ENCODE peak calls at places on chromosomes 12 and 14, in five cellular contexts. I is cardiac muscle cell; O is CD8-positive, alpha-beta T cell; J is HL-60; U is aorta. N is an unnamed sample. For H3K27me3, the result is how much of the 10 kb centered on the place peaks cover.

GRCh38 chr14:59269431-59269830 is 81.0 kb downstream of the DAAM1 start:
- DNase-seq in I (no peak), O (no peak), J (no peak), U (no peak), N (no peak)

GRCh38 chr14:99430491-99430890 is 50.2 kb downstream of the SETD3 start:
- DNase-seq in I (no peak), O (no peak), J (no peak), U (no peak), N (no peak)

GRCh38 chr14:67251573-67252226 is 10.5 kb downstream of the PALS1 start:
- DNase-seq in I (peak), O (no peak), J (no peak), U (no peak), N (no peak)

GRCh38 chr14:97584528-97584927 is 787.3 kb downstream of the VRK1 start:
- DNase-seq in I (no peak), O (no peak), J (no peak), U (no peak), N (no peak)

GRCh38 chr14:24816011-24816928 is 182.3 kb upstream of the GZMB start:
- DNase-seq in I (peak), O (no peak), J (no peak), U (no peak), N (no peak)

GRCh38 chr12:9076733-9077575 is 38.8 kb downstream of the A2M start:
- DNase-seq in I (no peak), O (no peak), J (no peak), U (no peak), N (no peak)

GRCh38 chr14:95756751-95757150 is 42.8 kb upstream of the TCL1A start:
- DNase-seq in I (no peak), O (no peak), J (no peak), U (no peak), N (no peak)

GRCh38 chr12:127125607-127126259 is 1141.2 kb upstream of the TMEM132C start:
- DNase-seq in I (peak), O (no peak), J (no peak), U (no peak), N (no peak)

GRCh38 chr12:69994593-69995222 is 169.7 kb downstream of the MYRFL start:
- DNase-seq in I (peak), O (no peak), J (no peak), U (no peak), N (no peak)

GRCh38 chr14:104686624-104687517 is 2.5 kb upstream of the INF2 start:
- DNase-seq in I (no peak), O (no peak), J (no peak), U (no peak), N (peak)

GRCh38 chr14:93638790-93639189 is 149.5 kb downstream of the PRIMA1 start:
- DNase-seq in I (no peak), O (no peak), J (no peak), U (no peak), N (no peak)

GRCh38 chr14:58014778-58015177 is 137.2 kb downstream of the ARMH4 start:
- DNase-seq in I (no peak), O (no peak), J (no peak), U (no peak), N (no peak)

GRCh38 chr12:103673891-103674375 is 86.9 kb downstream of the STAB2 start:
- DNase-seq in I (no peak), O (no peak), J (no peak), U (no peak), N (no peak)

GRCh38 chr12:29043069-29043468 is 106.0 kb upstream of the FAR2 start:
- DNase-seq in I (no peak), O (no peak), J (no peak), U (no peak), N (no peak)

GRCh38 chr12:126483145-126484068 is 1418.2 kb downstream of the AACS start:
- DNase-seq in I (peak), O (no peak), J (no peak), U (no peak), N (no peak)

GRCh38 chr12:79689477-79690155 is 1.1 kb downstream of the PAWR start:
- DNase-seq in I (peak), O (no peak), J (no peak), U (peak), N (peak)

GRCh38 chr14:76773188-76773885 is 12.1 kb downstream of the VASH1 start:
- DNase-seq in I (peak), O (no peak), J (peak), U (peak), N (no peak)
- H3K27ac ChIP-seq in I (peak), O (no peak), J (no peak), U (peak), N (peak)

DNA sequence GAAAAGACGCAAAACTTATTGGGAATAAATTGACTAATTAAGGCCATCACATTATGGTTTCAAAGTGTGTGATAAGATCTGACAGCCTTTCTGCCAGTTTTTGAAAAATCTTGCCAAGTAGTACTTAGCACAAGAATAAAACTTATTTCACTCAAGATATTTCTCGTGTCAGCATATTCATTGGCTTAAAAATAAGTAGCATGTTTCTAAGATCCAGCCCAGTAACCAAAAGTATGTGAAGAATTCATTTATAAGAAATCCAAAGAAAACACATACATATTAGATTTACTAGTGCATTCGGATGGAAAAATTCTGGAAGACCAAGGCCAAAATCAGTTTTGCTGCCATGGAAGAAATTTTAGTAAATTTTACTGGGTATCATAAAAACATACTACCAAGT is 1134.9 kb downstream of the GALC start:
- DNase-seq in I (peak), O (no peak), J (no peak), U (no peak), N (no peak)
- H3K27me3 ChIP-seq in I (under half), O (under half), J (under half), U (under half), N (under half)

GRCh38 chr14:69430306-69430939 is 31.9 kb downstream of the SLC39A9 start:
- DNase-seq in I (no peak), O (no peak), J (no peak), U (no peak), N (no peak)

GRCh38 chr14:69428289-69428998 is 30.0 kb downstream of the SLC39A9 start:
- DNase-seq in I (no peak), O (no peak), J (peak), U (no peak), N (no peak)

GRCh38 chr14:69429643-69430042 is 31.2 kb downstream of the SLC39A9 start:
- DNase-seq in I (no peak), O (no peak), J (no peak), U (no peak), N (no peak)

GRCh38 chr14:69424139-69424923 is 25.8 kb downstream of the SLC39A9 start:
- DNase-seq in I (no peak), O (no peak), J (no peak), U (no peak), N (no peak)

DNA sequence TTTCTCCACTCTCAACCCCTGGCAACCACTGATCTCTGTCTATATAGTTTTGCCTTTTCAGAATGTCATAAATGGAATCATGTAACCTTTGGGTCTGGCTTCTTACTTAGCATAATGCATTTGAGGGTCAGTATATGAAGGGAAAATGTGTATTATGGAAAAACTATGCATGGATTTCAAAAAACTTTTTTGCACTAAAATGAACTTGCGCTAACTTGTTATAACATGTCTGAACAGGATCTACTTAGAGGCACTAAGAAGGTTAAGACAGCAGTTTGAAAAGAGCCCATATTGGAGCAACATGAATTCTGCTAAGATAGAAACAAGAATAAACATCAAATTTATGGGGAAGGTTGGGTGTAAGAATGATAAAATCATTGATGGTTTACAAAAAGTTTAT is 29.1 kb downstream of the SLC39A9 start:
- DNase-seq in I (no peak), O (no peak), J (no peak), U (no peak), N (no peak)
- H3K27ac ChIP-seq in I (no peak), O (no peak), J (no peak), U (no peak), N (no peak)

DNA sequence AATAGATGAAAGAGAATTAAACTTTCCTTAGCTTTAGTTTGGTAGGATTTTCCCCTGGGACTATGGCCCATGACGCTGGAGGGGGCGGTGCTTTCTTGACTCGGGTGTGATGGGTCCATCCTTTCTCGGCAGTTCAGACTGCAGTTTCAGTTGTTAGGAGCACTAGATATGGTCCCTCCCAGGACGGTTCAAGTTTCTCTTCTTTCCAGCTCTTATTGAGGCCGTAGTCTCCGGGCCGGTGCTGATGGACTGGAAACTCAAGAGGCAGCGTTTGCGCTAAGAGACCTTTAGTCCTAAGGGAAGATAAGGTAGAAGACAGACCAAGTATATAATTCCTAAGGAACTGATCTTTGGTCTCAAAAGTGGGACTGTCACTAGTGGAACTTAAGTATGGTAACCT is 111.2 kb downstream of the RIN3 start:
- DNase-seq in I (peak), O (no peak), J (no peak), U (no peak), N (no peak)
- H3K27me3 ChIP-seq in I (under half), O (under half), J (under half), U (under half), N (under half)

DNA sequence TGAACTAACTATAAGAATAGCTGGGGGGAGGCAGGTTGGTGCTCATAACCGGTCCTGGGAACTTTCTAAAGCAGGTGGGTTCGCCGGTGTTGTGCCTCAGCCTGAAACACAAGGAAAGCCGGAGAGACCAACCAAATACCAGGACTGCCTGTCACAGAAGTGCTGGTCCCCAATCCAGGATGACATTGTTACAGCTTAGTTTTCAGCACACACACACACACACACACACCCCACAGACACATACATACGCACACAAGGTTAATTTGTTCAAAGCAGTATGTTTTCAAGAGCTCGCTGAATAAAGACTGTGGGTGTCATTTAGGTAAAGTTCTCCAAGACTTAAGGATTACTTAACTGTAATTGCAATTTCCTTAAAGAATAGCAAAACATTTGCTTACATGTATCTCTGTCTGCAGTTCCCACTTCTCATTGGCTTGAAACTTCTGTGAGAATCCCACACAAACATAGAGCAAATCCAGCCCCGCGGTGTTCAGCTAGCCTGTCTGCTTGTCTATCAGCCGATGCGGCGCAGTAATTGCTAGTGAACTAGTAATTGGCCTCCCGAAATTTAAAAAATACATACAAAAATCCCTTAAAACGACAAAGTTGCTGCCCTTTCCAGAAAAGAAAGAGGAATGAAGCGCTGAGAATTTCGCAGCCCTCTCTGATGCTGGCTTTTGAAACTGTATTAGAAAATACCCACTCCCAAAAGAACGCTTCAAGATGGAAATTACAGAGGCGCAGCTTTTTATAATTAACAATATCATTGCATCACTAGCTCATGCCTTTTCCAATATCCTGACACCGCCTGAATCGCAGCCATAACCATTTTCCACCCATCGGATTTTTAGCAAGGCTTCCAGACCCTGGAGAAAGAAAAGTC is 940 bp downstream of the FBLN5 start:
- DNase-seq in I (peak), O (no peak), J (no peak), U (no peak), N (no peak)
- H3K27ac ChIP-seq in I (no peak), O (no peak), J (no peak), U (peak), N (peak)

DNA sequence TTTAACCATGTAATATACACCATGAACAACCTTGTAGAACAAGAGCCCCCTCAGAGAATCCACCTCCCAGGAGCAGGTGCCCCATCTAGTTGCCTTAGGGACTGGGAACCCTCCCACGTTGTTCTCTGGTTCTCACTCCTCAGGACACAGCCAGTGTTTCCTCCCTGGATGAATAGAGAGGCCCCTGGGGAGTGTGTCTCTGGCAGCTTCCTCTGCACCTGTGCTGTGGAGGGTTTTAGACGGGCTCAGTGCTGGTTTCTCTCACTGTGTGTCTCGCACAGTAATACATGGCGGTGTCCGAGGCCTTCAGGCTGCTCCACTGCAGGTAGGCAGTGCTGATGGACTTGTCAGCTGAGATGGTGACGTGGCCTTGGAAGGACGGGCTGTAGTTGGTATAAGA is 581.3 kb downstream of the TMEM121 start:
- DNase-seq in I (no peak), O (no peak), J (no peak), U (no peak), N (no peak)
- H3K27me3 ChIP-seq in I (under half), O (under half), J (under half), U (under half), N (under half)

GRCh38 chr12:121428883-121429282 is 29.0 kb downstream of the RNF34 start:
- DNase-seq in I (no peak), O (no peak), J (no peak), U (no peak), N (no peak)

GRCh38 chr12:121430821-121431415 is 31.0 kb downstream of the RNF34 start:
- DNase-seq in I (no peak), O (no peak), J (no peak), U (no peak), N (no peak)

GRCh38 chr12:121436706-121437105 is 36.8 kb downstream of the RNF34 start:
- DNase-seq in I (no peak), O (no peak), J (no peak), U (no peak), N (no peak)

GRCh38 chr12:121438207-121438606 is 38.3 kb downstream of the RNF34 start:
- DNase-seq in I (no peak), O (no peak), J (no peak), U (no peak), N (no peak)

DNA sequence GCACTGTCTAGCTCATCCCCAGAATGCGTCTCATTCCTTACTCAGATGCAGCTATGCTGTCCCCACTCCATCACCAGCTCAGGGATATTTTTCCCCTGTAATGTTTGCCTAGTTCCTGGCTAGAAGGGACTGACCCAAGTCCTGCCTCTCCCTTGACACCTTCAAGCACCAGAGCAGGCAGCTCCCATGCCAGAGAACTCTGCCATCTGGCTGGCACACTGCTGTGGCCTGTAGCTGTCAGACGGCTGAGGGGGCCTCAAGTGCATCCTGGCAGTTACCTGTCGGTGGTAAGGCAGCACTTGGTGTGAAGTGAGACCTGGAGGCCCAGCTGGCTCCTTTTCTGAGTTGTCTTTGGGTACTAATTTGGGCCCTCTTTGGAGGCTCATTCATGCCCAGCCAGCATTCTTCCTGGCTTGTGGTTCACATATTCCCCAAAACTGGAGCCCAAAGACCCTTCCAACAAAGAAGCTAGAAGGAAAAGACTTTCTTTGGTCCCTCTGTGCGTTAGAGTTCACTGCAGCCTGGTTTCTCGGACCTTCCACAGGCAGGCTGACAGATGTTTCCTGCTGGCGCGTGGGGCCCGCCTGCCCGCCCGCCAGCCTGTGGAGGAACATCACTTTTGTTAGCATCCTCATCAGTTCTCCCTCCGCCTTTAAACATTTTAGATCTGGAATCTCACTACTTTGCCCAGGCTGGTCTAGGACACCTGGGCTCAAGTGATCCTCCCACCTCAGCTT is 33.0 kb downstream of the RNF34 start:
- DNase-seq in I (no peak), O (no peak), J (no peak), U (no peak), N (no peak)
- H3K27ac ChIP-seq in I (no peak), O (no peak), J (no peak), U (no peak), N (no peak)

N was measured in left lung.